ENCODE peak calls at places on chromosome 18, in seven cellular contexts. N is GM12865; C is H4; M is NCI-H1436; G is CD8-positive, alpha-beta T cell; R is body of pancreas; O is right cardiac atrium. K is an unnamed sample.

GRCh38 chr18:46071894-46072867 is at the start of gene PSTPIP2:
- DNase-seq in N (peak; percentile 54), C (no peak), M (no peak), G (peak; percentile 73), R (peak; percentile 76), O (peak; percentile 74), K (peak; percentile 46)

GRCh38 chr18:62329676-62330454 is 4.8 kb downstream of the TNFRSF11A start:
- DNase-seq in N (peak; percentile 32), C (peak; percentile 42), M (no peak), G (peak; percentile 48), R (peak; percentile 45), O (peak; percentile 76), K (no peak)

GRCh38 chr18:36580266-36580665 is 248.5 kb downstream of the TPGS2 start:
- DNase-seq in N (no peak), C (peak; percentile 29), M (no peak), G (no peak), R (no peak), O (no peak), K (no peak)

GRCh38 chr18:3511980-3512379 is 62.0 kb downstream of the TGIF1 start:
- DNase-seq in N (no peak), C (peak; percentile 90), M (peak; percentile 45), G (peak; percentile 12), R (no peak), O (no peak), K (no peak)

GRCh38 chr18:63890950-63891304 is 3.4 kb downstream of the SERPINB2 start:
- DNase-seq in N (peak; percentile 64), C (peak; percentile 53), M (no peak), G (no peak), R (no peak), O (no peak), K (no peak)

GRCh38 chr18:11676867-11677266 is 12.2 kb upstream of the GNAL start:
- DNase-seq in N (no peak), C (no peak), M (no peak), G (no peak), R (no peak), O (peak; percentile 35), K (no peak)

GRCh38 chr18:50006470-50007046 is 188.4 kb downstream of the MYO5B start:
- DNase-seq in N (no peak), C (no peak), M (no peak), G (no peak), R (no peak), O (no peak), K (no peak)

GRCh38 chr18:2848879-2849254 is 2.1 kb downstream of the EMILIN2 start:
- DNase-seq in N (no peak), C (no peak), M (no peak), G (no peak), R (no peak), O (no peak), K (no peak)

GRCh38 chr18:21315741-21316187 is 73.7 kb downstream of the GREB1L start:
- DNase-seq in N (no peak), C (no peak), M (no peak), G (no peak), R (no peak), O (no peak), K (no peak)

GRCh38 chr18:21826641-21827302 is 86.2 kb downstream of the MIB1 start:
- DNase-seq in N (peak; percentile 4), C (no peak), M (no peak), G (no peak), R (no peak), O (no peak), K (no peak)

GRCh38 chr18:49865401-49865800 is 52.1 kb upstream of the ACAA2 start:
- DNase-seq in N (peak; percentile 33), C (no peak), M (no peak), G (no peak), R (peak; percentile 91), O (no peak), K (no peak)

GRCh38 chr18:36314754-36315153 is 17.2 kb downstream of the FHOD3 start:
- DNase-seq in N (no peak), C (peak; percentile 72), M (no peak), G (no peak), R (no peak), O (no peak), K (no peak)

GRCh38 chr18:74834424-74835309 is 237.0 kb downstream of the ZNF407 start:
- DNase-seq in N (no peak), C (no peak), M (no peak), G (no peak), R (no peak), O (no peak), K (no peak)

GRCh38 chr18:79411614-79412526 is 16.1 kb downstream of the NFATC1 start:
- DNase-seq in N (no peak), C (no peak), M (no peak), G (no peak), R (no peak), O (no peak), K (no peak)

GRCh38 chr18:48547456-48548403 is 8.9 kb downstream of the CTIF start:
- DNase-seq in N (no peak), C (peak; percentile 96), M (no peak), G (no peak), R (peak; percentile 24), O (no peak), K (no peak)

GRCh38 chr18:78875268-78875997 is 104.2 kb upstream of the SALL3 start:
- DNase-seq in N (peak; percentile 3), C (no peak), M (peak; percentile 17), G (peak; percentile 24), R (peak; percentile 29), O (no peak), K (no peak)

GRCh38 chr18:37769846-37770245 is 204.2 kb upstream of the CELF4 start:
- DNase-seq in N (no peak), C (no peak), M (no peak), G (no peak), R (no peak), O (no peak), K (no peak)

GRCh38 chr18:36769611-36770314 is 59.0 kb downstream of the TPGS2 start:
- DNase-seq in N (peak; percentile 39), C (no peak), M (no peak), G (no peak), R (no peak), O (peak; percentile 22), K (peak; percentile 34)

GRCh38 chr18:49520661-49521145 is 33.7 kb upstream of the C18orf32 start:
- DNase-seq in N (no peak), C (peak; percentile 44), M (no peak), G (no peak), R (no peak), O (no peak), K (no peak)

GRCh38 chr18:5158587-5158986 is 38.5 kb downstream of the AKAIN1 start:
- DNase-seq in N (no peak), C (no peak), M (no peak), G (no peak), R (no peak), O (no peak), K (no peak)

GRCh38 chr18:1002653-1003178 is 98.0 kb downstream of the ADCYAP1 start:
- DNase-seq in N (no peak), C (peak; percentile 23), M (no peak), G (no peak), R (no peak), O (no peak), K (no peak)

GRCh38 chr18:80176334-80177080 is 67.4 kb downstream of the ADNP2 start:
- DNase-seq in N (no peak), C (no peak), M (no peak), G (no peak), R (no peak), O (no peak), K (no peak)

GRCh38 chr18:35045121-35045520 is 3.9 kb downstream of the MAPRE2 start:
- DNase-seq in N (no peak), C (no peak), M (peak; percentile 18), G (no peak), R (no peak), O (no peak), K (no peak)

GRCh38 chr18:32552421-32553030 is 81.8 kb upstream of the GAREM1 start:
- DNase-seq in N (peak; percentile 83), C (peak; percentile 62), M (peak; percentile 75), G (peak; percentile 52), R (peak; percentile 84), O (peak; percentile 15), K (peak; percentile 77)

GRCh38 chr18:3055861-3056260 is 42.9 kb upstream of the LPIN2 start:
- DNase-seq in N (no peak), C (no peak), M (no peak), G (no peak), R (no peak), O (no peak), K (no peak)

GRCh38 chr18:2274613-2275012 is 296.7 kb downstream of the METTL4 start:
- DNase-seq in N (no peak), C (no peak), M (no peak), G (no peak), R (no peak), O (no peak), K (no peak)

GRCh38 chr18:70380915-70381896 is 92.4 kb downstream of the SOCS6 start:
- DNase-seq in N (no peak), C (no peak), M (peak; percentile 78), G (no peak), R (peak; percentile 50), O (peak; percentile 16), K (no peak)

K was measured in GM13977.